ENCODE peak calls at places on chromosomes 3 and 15, in five cellular contexts. M is mucosa of descending colon, P is left ventricle myocardium inferior, C is endothelial cell of umbilical vein, K is uterus. D is an unnamed sample. For H3K4me1, the result is how much of the 10 kb centered on the place peaks cover.

GRCh38 chr15:70976856-70977255 is 84.2 kb downstream of the LRRC49 start:
- DNase-seq in P (no peak), K (no peak), C (no peak), M (no peak), D (no peak)

GRCh38 chr3:72445827-72446405 is 402.3 kb downstream of the SHQ1 start:
- DNase-seq in M (no peak), K (no peak), P (no peak), C (peak), D (no peak)

GRCh38 chr3:150407051-150407817 is 864 bp upstream of the TSC22D2 start:
- DNase-seq in K (no peak), C (no peak), M (no peak), P (no peak), D (no peak)

GRCh38 chr3:10532939-10533730 is 27.7 kb upstream of the ATP2B2 start:
- DNase-seq in M (no peak), P (no peak), C (no peak), K (no peak), D (peak)

GRCh38 chr3:113000691-113001090 is 9.9 kb downstream of the GTPBP8 start:
- DNase-seq in C (peak), P (no peak), M (no peak), K (no peak), D (no peak)

GRCh38 chr15:35071071-35071470 is 14.0 kb downstream of the NANOGP8 start:
- DNase-seq in K (no peak), M (no peak), C (no peak), P (no peak), D (no peak)

GRCh38 chr15:71011503-71012155 is 103.6 kb upstream of the THSD4 start:
- DNase-seq in C (peak), P (no peak), K (peak), M (no peak), D (peak)

GRCh38 chr3:50365842-50366220 is 6.5 kb upstream of the TMEM115 start:
- DNase-seq in K (no peak), C (no peak), M (no peak), P (no peak), D (no peak)

GRCh38 chr3:150588027-150588830 is 14.9 kb upstream of the SELENOT start:
- DNase-seq in P (peak), C (no peak), M (no peak), K (no peak), D (no peak)

GRCh38 chr3:114128231-114128630 is 50.6 kb downstream of the DRD3 start:
- DNase-seq in K (no peak), C (peak), P (no peak), M (no peak), D (no peak)

GRCh38 chr3:126986001-126986400 is 3.1 kb downstream of the PLXNA1 start:
- DNase-seq in C (no peak), P (no peak), K (no peak), M (no peak), D (no peak)

GRCh38 chr3:116743062-116743461 is 33.5 kb downstream of the TUSC7 start:
- DNase-seq in M (no peak), P (no peak), K (no peak), C (no peak), D (no peak)

GRCh38 chr3:117722856-117723255 is 1013.3 kb downstream of the TUSC7 start:
- DNase-seq in P (no peak), M (no peak), C (no peak), K (no peak), D (no peak)

GRCh38 chr15:75782926-75783325 is 60.3 kb upstream of the UBE2Q2 start:
- DNase-seq in K (no peak), P (no peak), C (no peak), M (no peak), D (no peak)

GRCh38 chr3:195261925-195262324 is 9.0 kb downstream of the XXYLT1 start:
- DNase-seq in P (no peak), C (no peak), K (no peak), M (no peak), D (no peak)

GRCh38 chr3:33940736-33941135 is 142.3 kb downstream of the PDCD6IP start:
- DNase-seq in P (no peak), C (no peak), M (no peak), K (no peak), D (no peak)

GRCh38 chr3:35383719-35384555 is 255.4 kb upstream of the ARPP21 start:
- DNase-seq in M (no peak), C (peak), P (no peak), K (no peak), D (no peak)

GRCh38 chr3:172680684-172681083 is 30.2 kb downstream of the NCEH1 start:
- DNase-seq in P (no peak), M (no peak), C (no peak), K (no peak), D (no peak)

GRCh38 chr3:124443446-124443845 is 286.8 kb upstream of the UMPS start:
- DNase-seq in C (no peak), P (no peak), M (no peak), K (no peak), D (no peak)

DNA sequence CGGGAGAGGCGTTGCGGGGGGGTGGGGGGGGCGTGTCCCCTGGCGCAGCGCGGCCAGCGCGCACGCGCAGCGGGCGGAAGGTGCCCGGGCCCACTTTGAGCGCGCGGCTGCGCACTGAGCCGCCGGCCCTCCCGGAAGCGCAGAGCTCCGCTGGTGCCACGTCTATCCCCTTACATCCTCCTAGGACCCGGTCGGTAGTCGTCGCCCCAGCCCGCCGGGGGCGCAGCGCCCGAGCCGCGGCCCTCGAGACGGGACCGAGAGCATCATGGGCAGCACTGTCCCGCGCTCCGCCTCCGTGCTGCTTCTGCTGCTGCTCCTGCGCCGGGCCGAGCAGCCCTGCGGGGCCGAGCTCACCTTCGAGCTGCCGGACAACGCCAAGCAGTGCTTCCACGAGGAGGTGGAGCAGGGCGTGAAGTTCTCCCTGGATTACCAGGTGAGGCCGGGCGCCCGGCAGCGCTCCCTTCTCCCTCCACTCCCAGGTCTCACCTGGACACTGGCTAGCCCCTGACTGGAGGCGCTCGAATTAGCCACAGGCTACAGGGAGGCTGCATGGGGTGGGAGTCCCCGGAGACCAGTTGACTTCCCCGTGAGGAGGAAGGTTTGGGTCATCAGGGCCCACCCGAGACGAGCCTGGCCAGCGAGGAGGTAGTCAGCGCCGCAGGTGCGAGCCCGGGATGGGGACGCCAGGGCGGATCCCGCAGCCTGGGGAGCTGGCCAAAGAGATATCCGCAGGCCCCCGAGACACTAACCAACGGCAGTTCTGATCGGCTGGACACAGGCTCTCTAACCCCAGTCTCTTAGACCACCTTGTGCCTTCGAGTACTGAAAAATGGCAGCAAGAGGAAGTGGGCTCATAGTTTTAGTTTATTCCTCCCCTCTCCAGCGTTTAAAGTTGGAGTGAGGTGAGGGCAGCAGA is at the start of gene TMED3:
- DNase-seq in K (peak), P (peak), C (peak), M (peak), D (peak)
- TF ChIP-seq CTCF in K (no peak), P (peak), C (peak), M (no peak), D (no peak)

DNA sequence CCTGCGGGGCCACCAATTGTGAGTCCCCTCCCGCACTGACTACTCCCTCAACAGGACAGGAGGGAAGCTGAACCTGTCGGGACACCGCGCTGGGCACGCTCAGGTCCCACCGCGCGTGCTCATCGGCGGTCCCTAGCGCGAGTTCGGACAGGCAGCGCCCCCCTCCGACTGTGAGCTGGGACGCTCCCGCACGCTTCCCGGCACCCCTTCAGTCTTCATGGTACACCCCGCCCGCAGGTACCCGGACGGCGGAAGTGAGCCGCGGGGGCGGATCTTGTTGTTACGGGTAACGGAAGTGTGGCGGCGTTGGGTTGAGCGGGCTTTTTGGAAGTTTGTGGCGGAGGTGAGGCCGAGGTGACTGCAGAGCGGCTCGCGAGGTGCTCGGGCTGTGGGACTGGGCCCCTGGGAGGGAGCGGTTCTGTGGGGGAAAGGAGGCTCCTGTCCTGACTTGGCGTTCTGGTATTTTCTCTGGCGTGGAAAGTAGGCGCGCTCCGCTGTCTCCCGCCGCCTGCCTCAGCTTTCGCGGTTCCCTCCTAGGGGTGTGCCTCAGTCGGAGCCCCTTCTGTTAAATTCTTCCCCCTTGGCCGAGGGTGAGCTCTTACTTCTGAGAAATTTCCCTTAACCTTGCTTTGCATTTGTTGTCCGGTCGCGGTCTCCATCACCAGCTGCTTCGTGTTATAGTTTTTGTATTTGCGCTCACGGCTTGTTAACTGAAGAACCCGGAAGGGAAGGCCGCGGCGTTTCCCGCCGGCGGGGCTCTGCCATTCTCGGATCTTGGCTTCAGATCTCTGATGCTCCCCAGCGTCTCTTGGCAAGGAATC is at the start of gene FANCI:
- DNase-seq in K (peak), M (peak), C (peak), P (peak), D (peak)
- H3K4me3 ChIP-seq in K (peak), M (peak), C (peak), P (peak), D (peak)

DNA sequence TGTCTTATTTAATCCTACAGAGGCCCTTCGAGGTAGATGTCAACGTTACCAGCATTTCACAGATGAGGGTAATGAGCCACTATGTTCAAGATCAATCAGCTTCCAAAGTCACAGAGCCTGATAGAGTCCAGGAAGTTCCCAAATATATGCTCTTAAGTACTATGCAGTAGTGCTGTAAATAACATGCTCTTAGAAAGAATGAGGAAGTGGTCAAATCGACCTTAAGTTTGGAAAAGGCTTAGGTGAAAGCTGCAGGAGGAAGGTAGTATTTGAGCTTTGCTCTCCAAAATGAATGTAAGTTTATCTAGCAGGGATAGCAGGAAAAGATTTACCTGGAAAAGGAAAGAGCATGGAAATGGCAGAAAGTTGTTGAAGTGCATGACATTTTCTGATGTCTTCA is 234.0 kb downstream of the RBMS3 start:
- DNase-seq in C (no peak), M (no peak), P (no peak), K (no peak), D (no peak)
- H3K4me1 ChIP-seq in C (under half), M (under half), P (half or more), K (under half), D (under half)

GRCh38 chr3:53347261-53348064 is at the start of gene DCP1A:
- DNase-seq in P (peak), K (peak), C (peak), M (peak), D (peak)
- TF ChIP-seq CTCF in P (no peak), K (peak), C (no peak), M (peak), D (peak)

DNA sequence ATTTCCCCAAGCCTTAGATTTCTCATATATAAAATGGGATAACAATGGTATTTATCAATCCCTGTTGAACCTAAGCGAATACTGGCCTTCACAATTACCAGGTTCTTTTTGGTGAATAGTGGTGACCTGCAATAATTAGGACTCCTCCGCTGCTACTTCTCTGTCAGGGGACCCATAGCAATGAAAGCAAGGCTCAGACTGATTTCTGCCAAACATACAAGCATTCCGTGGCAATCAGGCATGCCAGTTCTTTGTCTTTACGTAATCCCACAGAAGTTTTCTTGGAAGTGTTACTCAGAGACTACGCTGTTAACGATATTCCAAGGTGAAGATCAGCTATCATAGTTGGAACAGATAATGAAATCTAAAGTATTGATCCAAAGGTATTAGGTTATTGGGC is 105.7 kb downstream of the GOLIM4 start:
- DNase-seq in C (no peak), K (no peak), P (no peak), M (no peak), D (no peak)
- H3K4me3 ChIP-seq in C (no peak), K (no peak), P (no peak), M (no peak), D (no peak)

GRCh38 chr3:122390665-122391064 is 6.7 kb downstream of the FAM162A start:
- DNase-seq in M (no peak), K (no peak), C (no peak), P (no peak), D (no peak)
- H3K4me1 ChIP-seq in M (under half), K (under half), C (under half), P (half or more), D (under half)

GRCh38 chr3:142445816-142446254 is 2.0 kb downstream of the XRN1 start:
- DNase-seq in K (no peak), M (no peak), C (peak), P (no peak), D (no peak)

GRCh38 chr3:142448424-142448823 is 587 bp upstream of the XRN1 start:
- DNase-seq in C (no peak), P (no peak), K (no peak), M (no peak), D (no peak)

GRCh38 chr3:142450192-142450591 is 2.4 kb upstream of the XRN1 start:
- DNase-seq in M (no peak), K (no peak), P (no peak), C (no peak), D (no peak)

GRCh38 chr3:142447308-142447851 is 457 bp downstream of the XRN1 start:
- DNase-seq in C (peak), M (peak), P (peak), K (no peak), D (peak)

GRCh38 chr3:142447852-142448315 is at the start of gene XRN1:
- DNase-seq in K (peak), C (peak), M (peak), P (peak), D (peak)
- TF ChIP-seq CTCF in K (no peak), C (no peak), M (no peak), P (no peak), D (no peak)

D was measured in testis.